ENCODE peak calls at places on chromosomes 4 and X, in nine cellular contexts. Z is stimulated activated CD8-positive, alpha-beta memory T cell treated with anti-CD3 and anti-CD28 coated beads, Interleukin-7, amount 100 ng/mL, for 1 hour; D is CD8-positive, alpha-beta T cell; O is COR-L47; Y is T-helper 2 cell; F is GM18507; J is fibroblast of pulmonary artery; I is CD8-positive, alpha-beta memory T cell; S is activated CD8-positive, alpha-beta memory T cell treated with anti-CD3 and anti-CD28 coated beads, Interleukin-2, amount 10 ng/mL, durations not matched to agents 7 days and 5 days. H is an unnamed sample.

GRCh38 chr4:73922766-73923630 is 53.8 kb downstream of the CXCL1 start:
- DNase-seq in Z (no peak), D (no peak), O (peak), Y (no peak), F (no peak), J (peak), I (no peak), S (no peak), H (peak)

GRCh38 chrX:154135458-154136229 is 8.4 kb upstream of the OPN1LW start:
- DNase-seq in Z (no peak), D (no peak), O (no peak), Y (no peak), F (no peak), J (no peak), I (no peak), S (no peak), H (no peak)

GRCh38 chr4:128068927-128069326 is 7.8 kb downstream of the LARP1B start:
- DNase-seq in Z (no peak), D (no peak), O (peak), Y (no peak), F (no peak), J (peak), I (no peak), S (peak), H (peak)

GRCh38 chr4:119209077-119209476 is 3.4 kb upstream of the USP53 start:
- DNase-seq in Z (no peak), D (no peak), O (no peak), Y (peak), F (no peak), J (peak), I (no peak), S (peak), H (peak)

GRCh38 chr4:143784567-143784966 is 84.1 kb upstream of the FREM3 start:
- DNase-seq in Z (no peak), D (no peak), O (no peak), Y (no peak), F (no peak), J (no peak), I (no peak), S (no peak), H (no peak)

GRCh38 chrX:68180501-68181061 is 252.7 kb downstream of the OPHN1 start:
- DNase-seq in Z (no peak), D (no peak), O (no peak), Y (no peak), F (no peak), J (no peak), I (no peak), S (no peak), H (peak)

GRCh38 chr4:83552924-83553323 is 17.0 kb downstream of the GPAT3 start:
- DNase-seq in Z (no peak), D (no peak), O (no peak), Y (no peak), F (no peak), J (peak), I (no peak), S (no peak), H (peak)

GRCh38 chr4:166400270-166400894 is 527.3 kb downstream of the TLL1 start:
- DNase-seq in Z (no peak), D (no peak), O (peak), Y (no peak), F (no peak), J (no peak), I (no peak), S (no peak), H (no peak)

GRCh38 chr4:105127154-105127445 is 19.6 kb upstream of the TET2 start:
- DNase-seq in Z (no peak), D (no peak), O (no peak), Y (no peak), F (no peak), J (no peak), I (no peak), S (no peak), H (no peak)

GRCh38 chr4:151541438-151542071 is 132.6 kb downstream of the FHIP1A start:
- DNase-seq in Z (no peak), D (no peak), O (peak), Y (no peak), F (no peak), J (peak), I (no peak), S (no peak), H (no peak)

GRCh38 chrX:17860179-17860780 is 818 bp downstream of the RAI2 start:
- DNase-seq in Z (no peak), D (no peak), O (no peak), Y (no peak), F (no peak), J (no peak), I (no peak), S (no peak), H (no peak)

GRCh38 chr4:8021796-8022195 is 82.1 kb upstream of the AFAP1 start:
- DNase-seq in Z (no peak), D (no peak), O (no peak), Y (no peak), F (no peak), J (no peak), I (no peak), S (no peak), H (no peak)

GRCh38 chr4:73705721-73706120 is 34.6 kb upstream of the CXCL8 start:
- DNase-seq in Z (no peak), D (no peak), O (no peak), Y (no peak), F (no peak), J (no peak), I (no peak), S (no peak), H (no peak)